ENCODE peak calls at places on chromosomes 1 and 21, in nine cellular contexts. C is psoas muscle, A is ascending aorta, W is heart right ventricle, E is fibroblast of lung, S is tibial artery, Z is PC-3, B is H1, J is IMR-90. V is an unnamed sample. For H3K9me3, the result is how much of the 10 kb centered on the place peaks cover.

GRCh38 chr1:19430121-19431068 is 54.9 kb downstream of the CAPZB start:
- DNase-seq in E (peak), J (peak), B (no peak), C (no peak), Z (peak), S (no peak), W (no peak), A (no peak), V (peak)

GRCh38 chr1:38037481-38037939 is 9.1 kb downstream of the POU3F1 start:
- DNase-seq in W (no peak), S (no peak), E (no peak), B (no peak), Z (peak), C (no peak), J (no peak), A (no peak), V (peak)

GRCh38 chr21:38567577-38568360 is 69.5 kb upstream of the ERG start:
- DNase-seq in A (no peak), C (no peak), J (peak), S (no peak), W (no peak), Z (no peak), B (peak), E (peak), V (no peak)

GRCh38 chr1:194078765-194079164 is 892.4 kb upstream of the B3GALT2 start:
- DNase-seq in S (no peak), C (no peak), E (no peak), A (no peak), W (no peak), J (no peak), Z (no peak), B (no peak), V (no peak)

GRCh38 chr1:1431845-1432565 is 3.5 kb upstream of the VWA1 start:
- DNase-seq in Z (peak), E (no peak), C (peak), S (peak), A (no peak), J (no peak), W (peak), B (no peak), V (peak)

GRCh38 chr1:85289207-85289847 is 12.9 kb upstream of the BCL10 start:
- DNase-seq in A (no peak), J (peak), W (no peak), S (no peak), Z (peak), E (peak), B (no peak), C (no peak), V (peak)

GRCh38 chr1:30032302-30032701 is 691.1 kb downstream of the MATN1 start:
- DNase-seq in W (no peak), A (no peak), S (no peak), C (no peak), B (no peak), Z (no peak), J (no peak), E (no peak), V (no peak)

GRCh38 chr1:41513388-41513745 is 28.9 kb upstream of the EDN2 start:
- DNase-seq in E (no peak), J (no peak), C (peak), W (no peak), A (no peak), Z (no peak), S (no peak), B (no peak), V (no peak)

GRCh38 chr1:232922475-232922874 is 27.9 kb upstream of the NTPCR start:
- DNase-seq in S (no peak), C (no peak), W (no peak), Z (no peak), A (no peak), E (peak), J (peak), B (no peak), V (peak)

GRCh38 chr1:172269084-172269483 is 151.4 kb upstream of the C1orf105 start:
- DNase-seq in C (no peak), A (no peak), J (no peak), S (no peak), W (no peak), B (no peak), E (no peak), Z (no peak), V (no peak)

GRCh38 chr21:43766734-43767497 is 9.2 kb downstream of the CSTB start:
- DNase-seq in E (no peak), W (no peak), A (no peak), S (no peak), B (no peak), Z (no peak), C (no peak), J (no peak), V (no peak)

DNA sequence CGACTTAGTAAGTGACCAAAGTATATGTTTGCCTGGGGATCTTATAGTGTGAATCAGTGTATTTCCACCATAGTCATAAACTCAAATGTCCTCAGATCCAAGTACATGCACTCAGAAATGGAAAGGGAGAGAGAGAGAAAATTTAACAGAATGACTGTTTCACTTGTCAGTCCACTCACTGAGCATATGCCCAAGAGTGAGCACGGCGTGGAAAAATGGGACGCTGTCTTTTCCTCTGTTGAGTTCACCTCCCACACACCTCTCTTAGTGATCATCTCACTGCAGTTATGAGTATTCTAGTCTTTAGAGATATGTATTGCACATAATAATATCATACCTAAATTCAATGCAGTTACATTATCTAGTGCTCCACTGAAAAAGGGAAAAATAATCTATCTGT is 156.8 kb upstream of the PRMT6 start:
- DNase-seq in J (no peak), B (no peak), S (no peak), A (no peak), C (no peak), E (no peak), W (no peak), Z (no peak), V (no peak)
- H3K9me3 ChIP-seq in J (under half), B (under half), S (under half), A (under half), C (under half), E (under half), W (under half), Z (under half), V (under half)

DNA sequence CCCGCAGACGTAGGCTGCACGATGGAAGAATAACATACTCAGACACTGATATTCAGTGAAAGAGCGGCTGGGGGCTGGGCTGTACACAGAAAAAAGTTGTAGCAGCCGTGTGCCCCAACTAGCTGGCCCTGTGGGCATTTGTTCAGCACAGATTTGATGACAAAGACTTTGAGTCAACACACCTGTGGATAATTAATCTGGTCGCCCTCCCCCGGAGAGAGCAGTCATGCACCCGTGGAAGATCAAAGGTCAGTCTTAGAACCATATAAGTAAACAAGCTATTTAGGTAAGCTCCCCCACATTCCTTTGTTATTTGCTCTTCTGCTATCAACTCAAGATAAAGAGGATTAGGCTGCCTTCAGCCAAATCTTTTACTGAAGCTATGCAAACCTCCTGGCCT is 148.4 kb upstream of the HMCN1 start:
- DNase-seq in E (no peak), S (no peak), A (no peak), J (no peak), C (no peak), Z (peak), W (no peak), B (no peak), V (no peak)
- H3K9me3 ChIP-seq in E (under half), S (under half), A (under half), J (under half), C (under half), Z (under half), W (under half), B (under half), V (under half)

GRCh38 chr1:2876846-2877245 is 75.4 kb upstream of the TTC34 start:
- DNase-seq in W (no peak), C (no peak), J (no peak), S (no peak), E (no peak), B (no peak), A (no peak), Z (no peak), V (no peak)
- H3K9me3 ChIP-seq in W (under half), C (under half), J (half or more), S (under half), E (under half), B (half or more), A (under half), Z (under half), V (under half)

GRCh38 chr1:82782599-82782998 is 981.9 kb downstream of the ADGRL2 start:
- DNase-seq in B (no peak), E (no peak), C (no peak), Z (no peak), J (no peak), W (no peak), S (no peak), A (no peak), V (no peak)

GRCh38 chr1:82778612-82779011 is 977.9 kb downstream of the ADGRL2 start:
- DNase-seq in S (no peak), E (no peak), C (no peak), W (no peak), Z (peak), B (no peak), J (no peak), A (no peak), V (peak)

GRCh38 chr1:82783025-82783424 is 982.3 kb downstream of the ADGRL2 start:
- DNase-seq in W (no peak), A (no peak), C (no peak), E (no peak), Z (no peak), B (no peak), S (no peak), J (no peak), V (no peak)

GRCh38 chr1:82775402-82776000 is 974.8 kb downstream of the ADGRL2 start:
- DNase-seq in Z (peak), J (no peak), B (peak), S (no peak), E (peak), W (no peak), C (no peak), A (no peak), V (peak)

GRCh38 chr1:82777240-82777639 is 976.5 kb downstream of the ADGRL2 start:
- DNase-seq in B (no peak), E (no peak), W (no peak), J (no peak), A (no peak), S (no peak), Z (no peak), C (peak), V (no peak)
- H3K9me3 ChIP-seq in B (under half), E (under half), W (under half), J (under half), A (under half), S (under half), Z (under half), C (under half), V (under half)

V was measured in osteoblast.